ENCODE peak calls at places on chromosomes 11 and 22, in ten cellular contexts. C is kidney, H is RWPE2, R is ascending aorta, O is right lobe of liver, G is A673, I is upper lobe of right lung, L is pancreas, Z is right atrium auricular region, Q is cardiac muscle cell. S is an unnamed sample.

GRCh38 chr11:64058494-64058893 is 22.8 kb downstream of the FLRT1 start:
- DNase-seq in C (no peak), H (no peak), R (no peak), O (no peak), G (no peak), I (no peak), L (no peak), Z (no peak), Q (peak), S (no peak)

GRCh38 chr11:2983908-2984307 is 8.2 kb downstream of the NAP1L4 start:
- DNase-seq in C (no peak), H (no peak), R (no peak), O (no peak), G (no peak), I (no peak), L (no peak), Z (no peak), Q (no peak), S (no peak)

GRCh38 chr11:36271794-36272409 is 17.3 kb downstream of the COMMD9 start:
- DNase-seq in C (no peak), H (no peak), R (no peak), O (no peak), G (no peak), I (no peak), L (no peak), Z (no peak), Q (no peak), S (no peak)

GRCh38 chr11:4095509-4096230 is 1.1 kb downstream of the RRM1 start:
- DNase-seq in C (no peak), H (no peak), R (no peak), O (no peak), G (no peak), I (no peak), L (no peak), Z (no peak), Q (peak), S (peak)

GRCh38 chr22:20064545-20065262 is 15.3 kb upstream of the DGCR8 start:
- DNase-seq in C (no peak), H (no peak), R (no peak), O (peak), G (no peak), I (no peak), L (no peak), Z (no peak), Q (no peak), S (no peak)

GRCh38 chr11:6606471-6607189 is 3.1 kb downstream of the ILK start:
- DNase-seq in C (peak), H (peak), R (peak), O (peak), G (peak), I (peak), L (peak), Z (peak), Q (peak), S (peak)

GRCh38 chr11:101442171-101442570 is 141.6 kb downstream of the TRPC6 start:
- DNase-seq in C (no peak), H (no peak), R (no peak), O (no peak), G (no peak), I (no peak), L (no peak), Z (no peak), Q (peak), S (no peak)

GRCh38 chr11:128179049-128179448 is 408.3 kb downstream of the ETS1 start:
- DNase-seq in C (no peak), H (no peak), R (no peak), O (no peak), G (no peak), I (no peak), L (no peak), Z (no peak), Q (no peak), S (no peak)

GRCh38 chr22:43205748-43206514 is 19.0 kb upstream of the TTLL12 start:
- DNase-seq in C (peak), H (no peak), R (no peak), O (no peak), G (no peak), I (no peak), L (no peak), Z (no peak), Q (no peak), S (no peak)

GRCh38 chr11:133913761-133914160 is 43.0 kb downstream of the IGSF9B start:
- DNase-seq in C (peak), H (no peak), R (no peak), O (no peak), G (no peak), I (no peak), L (no peak), Z (no peak), Q (no peak), S (no peak)

GRCh38 chr11:104164028-104164520 is at the start of gene PDGFD:
- DNase-seq in C (peak), H (peak), R (peak), O (peak), G (peak), I (peak), L (peak), Z (peak), Q (peak), S (peak)

GRCh38 chr11:101321222-101321621 is 191.6 kb upstream of the PGR start:
- DNase-seq in C (no peak), H (no peak), R (no peak), O (peak), G (no peak), I (peak), L (no peak), Z (no peak), Q (no peak), S (no peak)

GRCh38 chr11:27205779-27206549 is 157.1 kb downstream of the CCDC34 start:
- DNase-seq in C (no peak), H (no peak), R (no peak), O (no peak), G (no peak), I (no peak), L (no peak), Z (no peak), Q (no peak), S (no peak)

GRCh38 chr11:27208846-27209245 is 154.2 kb downstream of the CCDC34 start:
- DNase-seq in C (no peak), H (no peak), R (no peak), O (no peak), G (no peak), I (no peak), L (no peak), Z (no peak), Q (no peak), S (no peak)

GRCh38 chr11:27209562-27210005 is 153.4 kb downstream of the CCDC34 start:
- DNase-seq in C (no peak), H (peak), R (no peak), O (no peak), G (peak), I (no peak), L (no peak), Z (peak), Q (peak), S (peak)

GRCh38 chr11:27205269-27205668 is 157.7 kb downstream of the CCDC34 start:
- DNase-seq in C (no peak), H (no peak), R (no peak), O (no peak), G (no peak), I (no peak), L (no peak), Z (no peak), Q (no peak), S (no peak)

DNA sequence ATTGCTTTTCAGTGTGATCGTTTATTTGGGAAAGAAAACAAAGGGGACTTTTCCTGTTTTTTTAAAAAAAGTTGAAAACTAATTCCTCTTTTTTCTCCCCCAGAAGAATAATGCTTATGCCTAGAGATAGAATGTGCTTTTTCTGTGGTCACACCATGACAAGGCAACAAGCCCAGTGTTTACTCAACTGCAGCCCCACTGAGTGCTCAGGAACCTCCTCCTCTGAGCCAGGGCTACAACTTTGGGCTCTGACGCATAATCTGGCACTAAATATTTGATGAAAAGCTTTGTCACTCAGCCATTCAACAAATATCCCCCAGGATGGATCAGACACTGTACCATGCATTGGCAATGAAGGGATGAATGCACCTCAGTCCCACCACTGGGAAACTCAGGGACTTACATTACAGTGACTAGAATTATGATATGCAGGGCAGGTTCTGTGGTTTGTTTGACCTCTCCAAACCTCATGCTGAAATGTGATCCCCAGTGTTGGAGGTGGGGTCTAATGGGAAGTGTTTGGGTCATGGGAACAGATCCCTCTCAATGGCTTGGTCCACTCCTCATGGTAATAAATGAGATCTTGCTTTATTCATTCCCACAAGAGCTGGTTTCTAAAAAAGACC is 155.9 kb downstream of the CCDC34 start:
- DNase-seq in C (no peak), H (no peak), R (no peak), O (no peak), G (no peak), I (no peak), L (no peak), Z (no peak), Q (no peak), S (no peak)
- H3K27ac ChIP-seq in C (no peak), H (no peak), R (no peak), O (no peak), G (no peak), I (no peak), L (no peak), Z (no peak), Q (no peak), S (no peak)

GRCh38 chr22:42111798-42112197 is 18.8 kb downstream of the CYP2D6 start:
- DNase-seq in C (no peak), H (no peak), R (no peak), O (no peak), G (peak), I (no peak), L (no peak), Z (no peak), Q (no peak), S (no peak)

GRCh38 chr22:42114721-42115120 is 15.9 kb downstream of the CYP2D6 start:
- DNase-seq in C (no peak), H (no peak), R (no peak), O (no peak), G (peak), I (no peak), L (no peak), Z (no peak), Q (peak), S (no peak)

GRCh38 chr22:42116848-42117424 is 13.7 kb downstream of the CYP2D6 start:
- DNase-seq in C (no peak), H (no peak), R (no peak), O (no peak), G (peak), I (peak), L (no peak), Z (no peak), Q (peak), S (no peak)
- TF ChIP-seq CTCF in C (no peak), H (no peak), R (no peak), O (no peak), G (peak), I (no peak), L (no peak), Z (no peak), Q (no peak), S (no peak)

GRCh38 chr11:73976451-73977151 is 6.0 kb downstream of the UCP2 start:
- DNase-seq in C (peak), H (no peak), R (no peak), O (peak), G (no peak), I (no peak), L (peak), Z (no peak), Q (no peak), S (no peak)
- H3K27ac ChIP-seq in C (no peak), H (no peak), R (no peak), O (no peak), G (no peak), I (no peak), L (no peak), Z (no peak), Q (no peak), S (no peak)

DNA sequence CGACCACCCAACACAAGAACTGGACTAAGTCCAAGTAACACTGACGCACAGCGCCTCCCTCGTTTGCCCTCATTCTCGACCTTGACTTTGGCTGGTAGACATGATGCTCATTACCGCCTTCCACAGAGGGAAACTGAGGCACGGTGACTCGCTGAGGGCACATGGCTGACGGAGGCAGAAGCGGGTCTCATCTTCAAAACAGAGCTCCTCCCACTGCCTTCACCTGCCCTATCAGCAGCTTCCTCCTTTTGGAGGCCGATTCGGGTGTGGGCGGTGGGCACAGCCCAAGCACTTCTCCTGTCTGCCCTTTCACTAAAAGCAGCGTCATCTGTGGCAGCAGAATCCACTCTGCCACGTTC is 2.0 kb upstream of the KMT5B start:
- DNase-seq in C (no peak), H (no peak), R (no peak), O (no peak), G (peak), I (peak), L (no peak), Z (no peak), Q (no peak), S (no peak)
- TF ChIP-seq CTCF in C (no peak), H (no peak), R (no peak), O (no peak), G (no peak), I (no peak), L (no peak), Z (no peak), Q (no peak), S (no peak)

GRCh38 chr11:20208622-20209090 is 48.4 kb upstream of the DBX1 start:
- DNase-seq in C (no peak), H (no peak), R (no peak), O (no peak), G (no peak), I (no peak), L (no peak), Z (no peak), Q (no peak), S (no peak)
- H3K27ac ChIP-seq in C (no peak), H (no peak), R (no peak), O (no peak), G (no peak), I (no peak), L (no peak), Z (no peak), Q (no peak), S (no peak)

GRCh38 chr11:67405196-67405567 is 1.3 kb downstream of the TBC1D10C start:
- DNase-seq in C (no peak), H (no peak), R (no peak), O (no peak), G (no peak), I (no peak), L (no peak), Z (no peak), Q (no peak), S (no peak)
- TF ChIP-seq CTCF in C (no peak), H (no peak), R (no peak), O (no peak), G (no peak), I (no peak), L (no peak), Z (no peak), Q (no peak), S (no peak)

DNA sequence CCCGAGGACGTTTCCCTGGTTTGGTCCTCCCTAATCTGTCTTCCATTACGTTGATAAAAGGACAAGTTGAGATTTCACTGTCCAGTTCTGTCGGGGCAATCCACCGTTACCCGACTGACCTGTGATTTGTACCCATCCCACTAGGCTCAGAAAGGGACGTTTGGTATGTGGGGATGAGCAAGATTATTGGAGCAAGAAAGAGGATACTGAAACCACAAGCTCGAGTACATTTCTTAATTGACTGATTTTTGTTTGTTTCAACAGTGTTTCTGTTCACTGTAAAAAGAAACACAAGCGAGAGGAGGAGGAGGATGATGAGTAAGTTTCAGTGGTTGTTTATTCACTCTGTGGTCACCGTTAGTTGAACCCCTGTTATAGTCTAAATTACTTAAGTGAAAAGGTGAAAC is 969 bp downstream of the CCDC117 start:
- DNase-seq in C (no peak), H (no peak), R (no peak), O (no peak), G (no peak), I (no peak), L (no peak), Z (no peak), Q (peak), S (peak)
- H3K27ac ChIP-seq in C (peak), H (peak), R (peak), O (peak), G (peak), I (peak), L (peak), Z (peak), Q (peak), S (peak)

DNA sequence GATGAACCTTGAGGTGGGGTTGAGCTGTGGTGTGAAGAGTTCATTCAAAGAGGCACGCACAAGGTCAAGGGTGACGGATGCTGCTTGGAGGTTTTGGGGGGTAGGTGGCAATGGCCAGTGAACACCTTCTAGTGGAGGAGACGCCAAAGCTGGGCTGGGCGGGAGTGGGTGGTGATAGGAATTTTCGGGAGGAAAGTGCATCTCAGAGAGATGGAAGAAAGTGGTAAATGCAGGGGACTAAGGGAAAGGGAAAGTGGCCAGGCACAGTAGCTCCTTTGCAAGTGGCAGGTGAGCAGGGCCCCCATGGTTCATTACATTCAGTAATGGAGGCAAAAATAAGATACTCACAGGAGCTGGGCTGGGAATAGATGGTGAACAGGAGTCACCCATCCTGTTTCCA is 499.7 kb downstream of the MIAT start:
- DNase-seq in C (no peak), H (no peak), R (no peak), O (no peak), G (no peak), I (no peak), L (no peak), Z (no peak), Q (no peak), S (no peak)
- TF ChIP-seq CTCF in C (no peak), H (no peak), R (no peak), O (no peak), G (no peak), I (no peak), L (no peak), Z (no peak), Q (no peak), S (no peak)

S was measured in RWPE1.